ENCODE peak calls at places on chromosomes 11 and 22, in eight cellular contexts. J is heart right ventricle, N is lung, M is HCT116, G is PC-9, S is body of pancreas, K is DND-41, B is AG09319. C is an unnamed sample.

GRCh38 chr22:48238966-48239365 is 1476.5 kb downstream of the TBC1D22A start:
- DNase-seq in J (no peak), N (no peak), M (no peak), G (no peak), S (no peak), K (no peak), B (no peak), C (no peak)

GRCh38 chr11:119149371-119150275 is 771 bp downstream of the ABCG4 start:
- DNase-seq in J (no peak), N (no peak), M (no peak), G (no peak), S (no peak), K (peak; percentile 11), B (no peak), C (no peak)

GRCh38 chr22:23216331-23217170 is 36.2 kb downstream of the BCR start:
- DNase-seq in J (no peak), N (no peak), M (no peak), G (no peak), S (no peak), K (peak; percentile 87), B (no peak), C (peak; percentile 90)

GRCh38 chr11:106706355-106706754 is 311.9 kb downstream of the GUCY1A2 start:
- DNase-seq in J (no peak), N (no peak), M (peak; percentile 27), G (peak; percentile 14), S (no peak), K (no peak), B (no peak), C (no peak)

GRCh38 chr11:113475160-113475761 is at the start of gene DRD2:
- DNase-seq in J (no peak), N (no peak), M (no peak), G (no peak), S (no peak), K (no peak), B (no peak), C (no peak)

GRCh38 chr11:68038718-68039525 is at the start of gene TCIRG1:
- DNase-seq in J (peak; percentile 91), N (peak; percentile 84), M (peak; percentile 49), G (peak; percentile 80), S (peak; percentile 94), K (peak; percentile 23), B (peak; percentile 56), C (peak; percentile 81)

GRCh38 chr11:114084414-114084813 is 24.9 kb downstream of the ZBTB16 start:
- DNase-seq in J (no peak), N (no peak), M (no peak), G (no peak), S (peak; percentile 82), K (no peak), B (no peak), C (no peak)

GRCh38 chr11:109940816-109941215 is 152.4 kb upstream of the ZC3H12C start:
- DNase-seq in J (no peak), N (no peak), M (peak; percentile 39), G (peak; percentile 21), S (no peak), K (no peak), B (peak; percentile 41), C (no peak)

GRCh38 chr11:119389611-119390254 is 8.2 kb upstream of the USP2 start:
- DNase-seq in J (no peak), N (no peak), M (no peak), G (no peak), S (no peak), K (peak; percentile 24), B (no peak), C (no peak)

GRCh38 chr22:35839811-35840739 is 122.4 kb downstream of the APOL5 start:
- DNase-seq in J (peak; percentile 88), N (peak; percentile 86), M (peak; percentile 95), G (peak; percentile 71), S (peak; percentile 86), K (no peak), B (peak; percentile 97), C (no peak)

GRCh38 chr22:35841907-35842518 is 124.3 kb downstream of the APOL5 start:
- DNase-seq in J (no peak), N (no peak), M (no peak), G (no peak), S (no peak), K (no peak), B (no peak), C (no peak)

GRCh38 chr22:35842519-35842913 is 124.8 kb downstream of the APOL5 start:
- DNase-seq in J (no peak), N (no peak), M (no peak), G (no peak), S (no peak), K (no peak), B (no peak), C (no peak)

GRCh38 chr22:35844886-35845285 is 127.2 kb downstream of the APOL5 start:
- DNase-seq in J (no peak), N (no peak), M (no peak), G (no peak), S (no peak), K (no peak), B (no peak), C (no peak)

GRCh38 chr22:35842954-35843353 is 125.3 kb downstream of the APOL5 start:
- DNase-seq in J (no peak), N (peak; percentile 34), M (peak; percentile 62), G (peak; percentile 39), S (peak; percentile 38), K (no peak), B (no peak), C (peak; percentile 14)
- TF ChIP-seq CTCF in J (peak; percentile 57), N (no peak), M (peak; percentile 86), G (peak; percentile 70), S (peak; percentile 33), K (peak; percentile 18), B (peak; percentile 55), C (no peak)

DNA sequence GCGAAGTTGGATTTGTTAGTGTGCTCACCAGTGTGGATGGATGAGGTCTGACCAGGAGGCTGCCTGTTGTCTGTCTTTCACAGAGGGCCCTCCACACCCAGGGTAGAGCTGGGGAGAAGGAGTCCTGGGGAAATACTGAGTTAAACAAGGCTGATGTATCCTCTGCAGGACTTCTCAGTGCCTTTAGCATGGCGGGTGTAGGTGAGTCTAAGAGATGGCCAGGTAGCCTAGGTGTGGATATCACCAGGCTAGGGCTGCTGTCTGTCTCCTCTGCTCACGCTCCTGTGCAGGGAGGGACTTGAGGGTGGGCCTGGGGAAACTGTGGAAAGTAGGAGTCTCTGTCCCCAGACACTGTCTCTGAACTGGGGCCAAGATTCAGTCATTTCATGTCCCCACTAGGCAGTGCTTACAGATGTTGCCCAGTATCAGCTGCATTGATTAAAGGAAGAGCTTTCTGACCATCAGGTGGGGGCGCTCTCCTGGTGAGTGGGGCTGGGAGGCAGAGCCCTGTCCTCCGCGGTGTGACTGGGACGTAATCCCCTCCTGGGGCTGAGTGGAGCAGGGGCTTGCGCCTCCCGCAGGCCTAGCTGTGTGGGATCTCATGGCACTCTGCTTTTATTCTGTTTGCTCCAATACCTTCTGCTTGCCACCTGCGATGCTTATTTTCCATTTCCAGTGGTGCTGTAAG is 35.5 kb upstream of the CCDC188 start:
- DNase-seq in J (no peak), N (no peak), M (no peak), G (no peak), S (no peak), K (no peak), B (no peak), C (no peak)
- TF ChIP-seq CTCF in J (no peak), N (no peak), M (peak; percentile 36), G (no peak), S (no peak), K (peak; percentile 15), B (no peak), C (no peak)

GRCh38 chr11:74672332-74672955 is 58.8 kb downstream of the CHRDL2 start:
- DNase-seq in J (no peak), N (peak; percentile 22), M (no peak), G (no peak), S (no peak), K (no peak), B (no peak), C (no peak)
- TF ChIP-seq CTCF in J (no peak), N (no peak), M (no peak), G (no peak), S (no peak), K (no peak), B (peak; percentile 4), C (no peak)

GRCh38 chr11:10413268-10413667 is 41.8 kb upstream of the AMPD3 start:
- DNase-seq in J (peak; percentile 36), N (no peak), M (peak; percentile 28), G (no peak), S (peak; percentile 31), K (peak; percentile 43), B (no peak), C (peak; percentile 66)
- TF ChIP-seq CTCF in J (peak; percentile 41), N (no peak), M (peak; percentile 34), G (no peak), S (no peak), K (peak; percentile 58), B (peak; percentile 5), C (peak; percentile 33)

DNA sequence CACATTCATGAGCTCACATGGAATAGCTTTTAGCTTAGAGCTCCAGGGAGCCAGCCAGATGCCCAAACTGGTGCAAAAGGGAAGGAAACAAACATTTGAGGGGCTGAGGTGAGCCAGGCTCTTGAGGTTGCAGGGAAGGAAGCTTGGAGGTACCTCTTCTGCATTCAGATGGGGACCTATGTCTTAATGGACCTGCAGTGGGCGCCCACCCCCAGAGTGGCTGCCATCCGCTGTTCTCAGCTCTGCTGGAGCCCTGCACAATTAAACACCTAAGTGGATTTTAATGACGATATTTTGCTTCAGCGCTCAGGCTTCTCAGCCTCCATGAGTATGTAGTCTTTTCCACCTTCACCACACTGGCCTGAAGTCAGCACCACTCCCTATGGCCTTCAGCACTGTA is 100.8 kb downstream of the LDLRAD3 start:
- DNase-seq in J (no peak), N (no peak), M (no peak), G (no peak), S (no peak), K (no peak), B (no peak), C (no peak)
- TF ChIP-seq CTCF in J (no peak), N (no peak), M (no peak), G (no peak), S (no peak), K (no peak), B (no peak), C (no peak)

C was measured in HL-60.